ENCODE peak calls at places on chromosomes 6 and 20, in eight cellular contexts. One of them, this sample, is unnamed.

GRCh38 chr6:170312876-170313275 is 6.3 kb downstream of the FAM120B start:
- DNase-seq in breast epithelium: no peak
- DNase-seq in cardiac fibroblast: no peak
- DNase-seq in epithelial cell of esophagus: no peak
- DNase-seq in AG04449: no peak
- DNase-seq in left ventricle myocardium inferior: no peak
- DNase-seq in transverse colon: no peak
- DNase-seq in mammary epithelial cell: no peak
- DNase-seq in this sample: no peak

GRCh38 chr6:3748208-3748701 is 3.3 kb downstream of the PXDC1 start:
- DNase-seq in transverse colon: peak
- DNase-seq in left ventricle myocardium inferior: peak
- DNase-seq in AG04449: no peak
- DNase-seq in breast epithelium: peak
- DNase-seq in cardiac fibroblast: peak
- DNase-seq in mammary epithelial cell: peak
- DNase-seq in epithelial cell of esophagus: peak
- DNase-seq in this sample: peak

GRCh38 chr6:165515963-165516624 is 146.9 kb downstream of the PDE10A start:
- DNase-seq in left ventricle myocardium inferior: no peak
- DNase-seq in breast epithelium: no peak
- DNase-seq in AG04449: no peak
- DNase-seq in epithelial cell of esophagus: peak
- DNase-seq in mammary epithelial cell: no peak
- DNase-seq in transverse colon: no peak
- DNase-seq in cardiac fibroblast: peak
- DNase-seq in this sample: peak

GRCh38 chr6:129498556-129498940 is 211.4 kb downstream of the ARHGAP18 start:
- DNase-seq in AG04449: no peak
- DNase-seq in epithelial cell of esophagus: peak
- DNase-seq in mammary epithelial cell: peak
- DNase-seq in cardiac fibroblast: peak
- DNase-seq in left ventricle myocardium inferior: no peak
- DNase-seq in breast epithelium: no peak
- DNase-seq in transverse colon: no peak
- DNase-seq in this sample: peak

GRCh38 chr6:116459927-116460326 is 1.2 kb upstream of the CALHM6 start:
- DNase-seq in breast epithelium: no peak
- DNase-seq in mammary epithelial cell: no peak
- DNase-seq in cardiac fibroblast: no peak
- DNase-seq in left ventricle myocardium inferior: no peak
- DNase-seq in transverse colon: no peak
- DNase-seq in epithelial cell of esophagus: no peak
- DNase-seq in AG04449: no peak
- DNase-seq in this sample: no peak

GRCh38 chr6:137105375-137105774 is 60.6 kb upstream of the IL20RA start:
- DNase-seq in breast epithelium: no peak
- DNase-seq in left ventricle myocardium inferior: no peak
- DNase-seq in transverse colon: no peak
- DNase-seq in mammary epithelial cell: peak
- DNase-seq in cardiac fibroblast: no peak
- DNase-seq in epithelial cell of esophagus: peak
- DNase-seq in AG04449: no peak
- DNase-seq in this sample: no peak

GRCh38 chr6:165820934-165821333 is 157.9 kb upstream of the PDE10A start:
- DNase-seq in breast epithelium: no peak
- DNase-seq in mammary epithelial cell: no peak
- DNase-seq in epithelial cell of esophagus: no peak
- DNase-seq in cardiac fibroblast: no peak
- DNase-seq in AG04449: no peak
- DNase-seq in left ventricle myocardium inferior: no peak
- DNase-seq in transverse colon: no peak
- DNase-seq in this sample: no peak

GRCh38 chr20:63534831-63535651 is 2.1 kb downstream of the PTK6 start:
- DNase-seq in epithelial cell of esophagus: peak
- DNase-seq in mammary epithelial cell: no peak
- DNase-seq in AG04449: no peak
- DNase-seq in left ventricle myocardium inferior: no peak
- DNase-seq in cardiac fibroblast: no peak
- DNase-seq in transverse colon: peak
- DNase-seq in breast epithelium: no peak
- DNase-seq in this sample: no peak

GRCh38 chr6:13548500-13549210 is 25.7 kb upstream of the SIRT5 start:
- DNase-seq in AG04449: no peak
- DNase-seq in epithelial cell of esophagus: no peak
- DNase-seq in mammary epithelial cell: no peak
- DNase-seq in breast epithelium: no peak
- DNase-seq in cardiac fibroblast: no peak
- DNase-seq in left ventricle myocardium inferior: no peak
- DNase-seq in transverse colon: no peak
- DNase-seq in this sample: no peak

GRCh38 chr20:63859166-63859699 is 2.1 kb upstream of the ABHD16B start:
- DNase-seq in mammary epithelial cell: no peak
- DNase-seq in AG04449: no peak
- DNase-seq in breast epithelium: no peak
- DNase-seq in transverse colon: no peak
- DNase-seq in left ventricle myocardium inferior: no peak
- DNase-seq in epithelial cell of esophagus: no peak
- DNase-seq in cardiac fibroblast: no peak
- DNase-seq in this sample: no peak

GRCh38 chr20:59078231-59078630 is 35.6 kb upstream of the PRELID3B start:
- DNase-seq in AG04449: no peak
- DNase-seq in mammary epithelial cell: peak
- DNase-seq in epithelial cell of esophagus: peak
- DNase-seq in cardiac fibroblast: no peak
- DNase-seq in breast epithelium: no peak
- DNase-seq in left ventricle myocardium inferior: no peak
- DNase-seq in transverse colon: no peak
- DNase-seq in this sample: no peak

GRCh38 chr20:8148501-8148900 is 16.4 kb downstream of the PLCB1 start:
- DNase-seq in breast epithelium: no peak
- DNase-seq in AG04449: no peak
- DNase-seq in left ventricle myocardium inferior: no peak
- DNase-seq in mammary epithelial cell: peak
- DNase-seq in cardiac fibroblast: peak
- DNase-seq in epithelial cell of esophagus: peak
- DNase-seq in transverse colon: no peak
- DNase-seq in this sample: no peak

GRCh38 chr6:159061805-159062563 is 17.2 kb upstream of the TAGAP start:
- DNase-seq in mammary epithelial cell: no peak
- DNase-seq in breast epithelium: no peak
- DNase-seq in left ventricle myocardium inferior: no peak
- DNase-seq in transverse colon: no peak
- DNase-seq in AG04449: no peak
- DNase-seq in cardiac fibroblast: no peak
- DNase-seq in epithelial cell of esophagus: no peak
- DNase-seq in this sample: no peak

GRCh38 chr6:19210849-19211590 is 626.1 kb upstream of the ID4 start:
- DNase-seq in mammary epithelial cell: no peak
- DNase-seq in transverse colon: no peak
- DNase-seq in breast epithelium: no peak
- DNase-seq in epithelial cell of esophagus: no peak
- DNase-seq in cardiac fibroblast: no peak
- DNase-seq in AG04449: no peak
- DNase-seq in left ventricle myocardium inferior: peak
- DNase-seq in this sample: no peak

GRCh38 chr6:142146828-142147662 is at the start of the genes NMBR and VTA1:
- DNase-seq in transverse colon: peak
- DNase-seq in epithelial cell of esophagus: peak
- DNase-seq in left ventricle myocardium inferior: peak
- DNase-seq in cardiac fibroblast: peak
- DNase-seq in breast epithelium: peak
- DNase-seq in mammary epithelial cell: peak
- DNase-seq in AG04449: peak
- DNase-seq in this sample: peak

GRCh38 chr20:63642518-63643247 is 10.5 kb downstream of the STMN3 start:
- DNase-seq in breast epithelium: no peak
- DNase-seq in cardiac fibroblast: no peak
- DNase-seq in AG04449: no peak
- DNase-seq in transverse colon: peak
- DNase-seq in epithelial cell of esophagus: peak
- DNase-seq in left ventricle myocardium inferior: no peak
- DNase-seq in mammary epithelial cell: no peak
- DNase-seq in this sample: no peak

GRCh38 chr6:130780137-130780536 is 47.1 kb upstream of the SMLR1 start:
- DNase-seq in breast epithelium: no peak
- DNase-seq in transverse colon: no peak
- DNase-seq in epithelial cell of esophagus: no peak
- DNase-seq in mammary epithelial cell: no peak
- DNase-seq in cardiac fibroblast: no peak
- DNase-seq in AG04449: no peak
- DNase-seq in left ventricle myocardium inferior: no peak
- DNase-seq in this sample: peak

GRCh38 chr20:22248052-22248667 is 336.2 kb downstream of the FOXA2 start:
- DNase-seq in left ventricle myocardium inferior: no peak
- DNase-seq in epithelial cell of esophagus: peak
- DNase-seq in AG04449: no peak
- DNase-seq in cardiac fibroblast: peak
- DNase-seq in transverse colon: no peak
- DNase-seq in mammary epithelial cell: no peak
- DNase-seq in breast epithelium: no peak
- DNase-seq in this sample: peak

GRCh38 chr6:157769776-157770430 is 53.1 kb upstream of the SNX9 start:
- DNase-seq in breast epithelium: no peak
- DNase-seq in epithelial cell of esophagus: peak
- DNase-seq in transverse colon: no peak
- DNase-seq in left ventricle myocardium inferior: no peak
- DNase-seq in cardiac fibroblast: no peak
- DNase-seq in AG04449: no peak
- DNase-seq in mammary epithelial cell: no peak
- DNase-seq in this sample: no peak

GRCh38 chr6:140857734-140858380 is 1274.9 kb upstream of the GJE1 start:
- DNase-seq in left ventricle myocardium inferior: no peak
- DNase-seq in breast epithelium: no peak
- DNase-seq in mammary epithelial cell: peak
- DNase-seq in AG04449: peak
- DNase-seq in transverse colon: no peak
- DNase-seq in epithelial cell of esophagus: peak
- DNase-seq in cardiac fibroblast: peak
- DNase-seq in this sample: peak

GRCh38 chr6:10720229-10720959 is 2.5 kb upstream of the TMEM14C start:
- DNase-seq in AG04449: no peak
- DNase-seq in mammary epithelial cell: peak
- DNase-seq in left ventricle myocardium inferior: peak
- DNase-seq in transverse colon: peak
- DNase-seq in cardiac fibroblast: peak
- DNase-seq in epithelial cell of esophagus: peak
- DNase-seq in breast epithelium: no peak
- DNase-seq in this sample: no peak
- H3K4me3 ChIP-seq in AG04449: peak
- H3K4me3 ChIP-seq in mammary epithelial cell: peak
- H3K4me3 ChIP-seq in left ventricle myocardium inferior: peak
- H3K4me3 ChIP-seq in transverse colon: peak
- H3K4me3 ChIP-seq in cardiac fibroblast: peak
- H3K4me3 ChIP-seq in epithelial cell of esophagus: peak
- H3K4me3 ChIP-seq in breast epithelium: peak
- H3K4me3 ChIP-seq in this sample: peak

DNA sequence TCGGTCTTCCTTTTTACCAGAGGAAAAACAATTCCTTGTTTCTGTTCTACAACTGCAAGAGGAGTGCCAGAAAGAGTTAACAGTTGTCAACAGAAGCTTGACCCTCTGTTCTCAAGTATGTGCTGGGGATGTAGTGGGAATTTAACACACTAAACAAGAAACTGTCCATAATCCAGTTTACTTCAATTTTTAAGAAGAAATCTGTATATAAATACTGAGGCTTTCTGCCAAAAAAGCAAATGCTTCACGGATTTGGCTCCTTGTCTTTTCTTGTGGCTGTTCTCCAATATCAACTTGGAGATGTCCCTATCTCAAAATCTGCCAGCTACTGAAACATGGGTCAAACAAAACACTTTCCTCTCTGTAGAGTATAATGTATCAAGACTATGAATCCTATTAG is 26.8 kb downstream of the REV3L start:
- DNase-seq in AG04449: no peak
- DNase-seq in left ventricle myocardium inferior: no peak
- DNase-seq in mammary epithelial cell: no peak
- DNase-seq in transverse colon: no peak
- DNase-seq in breast epithelium: no peak
- DNase-seq in cardiac fibroblast: peak
- DNase-seq in epithelial cell of esophagus: no peak
- DNase-seq in this sample: peak
- TF ChIP-seq CTCF in AG04449: no peak
- TF ChIP-seq CTCF in left ventricle myocardium inferior: no peak
- TF ChIP-seq CTCF in mammary epithelial cell: no peak
- TF ChIP-seq CTCF in transverse colon: no peak
- TF ChIP-seq CTCF in breast epithelium: no peak
- TF ChIP-seq CTCF in cardiac fibroblast: no peak
- TF ChIP-seq CTCF in epithelial cell of esophagus: no peak
- TF ChIP-seq CTCF in this sample: no peak

GRCh38 chr6:17672064-17672718 is 34.5 kb downstream of the NUP153 start:
- DNase-seq in epithelial cell of esophagus: no peak
- DNase-seq in mammary epithelial cell: no peak
- DNase-seq in AG04449: no peak
- DNase-seq in cardiac fibroblast: no peak
- DNase-seq in breast epithelium: no peak
- DNase-seq in left ventricle myocardium inferior: no peak
- DNase-seq in transverse colon: no peak
- DNase-seq in this sample: no peak

GRCh38 chr6:17679726-17680125 is 27.0 kb downstream of the NUP153 start:
- DNase-seq in left ventricle myocardium inferior: no peak
- DNase-seq in epithelial cell of esophagus: no peak
- DNase-seq in breast epithelium: no peak
- DNase-seq in AG04449: no peak
- DNase-seq in transverse colon: no peak
- DNase-seq in cardiac fibroblast: no peak
- DNase-seq in mammary epithelial cell: no peak
- DNase-seq in this sample: no peak

GRCh38 chr6:17673543-17674254 is 33.0 kb downstream of the NUP153 start:
- DNase-seq in transverse colon: no peak
- DNase-seq in left ventricle myocardium inferior: no peak
- DNase-seq in cardiac fibroblast: no peak
- DNase-seq in AG04449: no peak
- DNase-seq in epithelial cell of esophagus: peak
- DNase-seq in mammary epithelial cell: peak
- DNase-seq in breast epithelium: no peak
- DNase-seq in this sample: no peak

DNA sequence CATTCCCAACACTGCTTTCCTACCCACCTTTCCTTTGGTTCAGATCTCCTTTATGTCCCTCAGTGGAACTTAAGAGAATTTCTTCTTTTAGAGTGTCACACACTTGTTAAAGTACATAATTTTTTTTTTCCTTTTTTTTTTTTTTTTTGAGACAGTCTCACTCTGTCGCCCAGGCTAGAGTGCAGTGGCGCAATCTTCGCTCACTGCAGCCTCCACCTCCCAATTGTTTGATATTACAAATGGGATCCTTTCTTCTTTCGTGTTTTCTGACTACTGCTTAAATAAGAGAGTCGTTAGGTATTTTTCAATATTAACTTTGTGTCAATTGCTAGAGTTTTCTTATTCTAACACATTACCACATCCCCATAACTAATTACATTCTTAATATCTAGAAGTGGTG is 29.1 kb downstream of the NUP153 start:
- DNase-seq in cardiac fibroblast: no peak
- DNase-seq in left ventricle myocardium inferior: no peak
- DNase-seq in epithelial cell of esophagus: no peak
- DNase-seq in breast epithelium: no peak
- DNase-seq in transverse colon: no peak
- DNase-seq in mammary epithelial cell: no peak
- DNase-seq in AG04449: no peak
- DNase-seq in this sample: no peak
- H3K4me3 ChIP-seq in cardiac fibroblast: no peak
- H3K4me3 ChIP-seq in left ventricle myocardium inferior: no peak
- H3K4me3 ChIP-seq in epithelial cell of esophagus: no peak
- H3K4me3 ChIP-seq in breast epithelium: no peak
- H3K4me3 ChIP-seq in transverse colon: no peak
- H3K4me3 ChIP-seq in mammary epithelial cell: no peak
- H3K4me3 ChIP-seq in AG04449: no peak
- H3K4me3 ChIP-seq in this sample: no peak

GRCh38 chr20:38550274-38550673 is 30.7 kb upstream of the ADIG start:
- DNase-seq in AG04449: no peak
- DNase-seq in transverse colon: no peak
- DNase-seq in cardiac fibroblast: no peak
- DNase-seq in left ventricle myocardium inferior: no peak
- DNase-seq in breast epithelium: no peak
- DNase-seq in mammary epithelial cell: no peak
- DNase-seq in epithelial cell of esophagus: no peak
- DNase-seq in this sample: no peak
- TF ChIP-seq CTCF in AG04449: no peak
- TF ChIP-seq CTCF in transverse colon: no peak
- TF ChIP-seq CTCF in cardiac fibroblast: peak
- TF ChIP-seq CTCF in left ventricle myocardium inferior: no peak
- TF ChIP-seq CTCF in breast epithelium: no peak
- TF ChIP-seq CTCF in mammary epithelial cell: peak
- TF ChIP-seq CTCF in epithelial cell of esophagus: no peak
- TF ChIP-seq CTCF in this sample: no peak

This sample was measured in fibroblast of pulmonary artery.